ENCODE peak calls at places on chromosome 22, in six cellular contexts. One of them, this sample, is unnamed.

GRCh38 chr22:38982008-38982927 is at the start of gene APOBEC3B:
- DNase-seq in heart left ventricle: peak
- DNase-seq in activated naive CD4-positive, alpha-beta T cell treated with anti-CD3 and anti-CD28 coated beads, Interleukin-2, amount 50 U/mL, for 16 hours: peak
- DNase-seq in NCI-H2029: peak
- DNase-seq in GDM1: no peak
- DNase-seq in SK-N-MC: no peak
- DNase-seq in this sample: peak

GRCh38 chr22:22576244-22576988 is 17.4 kb upstream of the PRAME start:
- DNase-seq in heart left ventricle: peak
- DNase-seq in activated naive CD4-positive, alpha-beta T cell treated with anti-CD3 and anti-CD28 coated beads, Interleukin-2, amount 50 U/mL, for 16 hours: peak
- DNase-seq in GDM1: no peak
- DNase-seq in NCI-H2029: peak
- DNase-seq in SK-N-MC: no peak
- DNase-seq in this sample: no peak

GRCh38 chr22:17493384-17493981 is 69.8 kb upstream of the SLC25A18 start:
- DNase-seq in heart left ventricle: no peak
- DNase-seq in GDM1: no peak
- DNase-seq in SK-N-MC: no peak
- DNase-seq in activated naive CD4-positive, alpha-beta T cell treated with anti-CD3 and anti-CD28 coated beads, Interleukin-2, amount 50 U/mL, for 16 hours: no peak
- DNase-seq in NCI-H2029: no peak
- DNase-seq in this sample: no peak

GRCh38 chr22:31350410-31350863 is 4.3 kb upstream of the PATZ1 start:
- DNase-seq in NCI-H2029: peak
- DNase-seq in GDM1: no peak
- DNase-seq in SK-N-MC: no peak
- DNase-seq in heart left ventricle: no peak
- DNase-seq in activated naive CD4-positive, alpha-beta T cell treated with anti-CD3 and anti-CD28 coated beads, Interleukin-2, amount 50 U/mL, for 16 hours: no peak
- DNase-seq in this sample: no peak

GRCh38 chr22:31650391-31650790 is 11.6 kb downstream of the PISD start:
- DNase-seq in GDM1: no peak
- DNase-seq in SK-N-MC: no peak
- DNase-seq in heart left ventricle: no peak
- DNase-seq in NCI-H2029: no peak
- DNase-seq in activated naive CD4-positive, alpha-beta T cell treated with anti-CD3 and anti-CD28 coated beads, Interleukin-2, amount 50 U/mL, for 16 hours: no peak
- DNase-seq in this sample: no peak

GRCh38 chr22:49084203-49084602 is 743.5 kb downstream of the BRD1 start:
- DNase-seq in activated naive CD4-positive, alpha-beta T cell treated with anti-CD3 and anti-CD28 coated beads, Interleukin-2, amount 50 U/mL, for 16 hours: no peak
- DNase-seq in SK-N-MC: no peak
- DNase-seq in GDM1: no peak
- DNase-seq in NCI-H2029: peak
- DNase-seq in heart left ventricle: no peak
- DNase-seq in this sample: no peak

GRCh38 chr22:23862103-23862502 is 4.4 kb downstream of the SLC2A11 start:
- DNase-seq in activated naive CD4-positive, alpha-beta T cell treated with anti-CD3 and anti-CD28 coated beads, Interleukin-2, amount 50 U/mL, for 16 hours: no peak
- DNase-seq in NCI-H2029: peak
- DNase-seq in heart left ventricle: no peak
- DNase-seq in GDM1: peak
- DNase-seq in SK-N-MC: no peak
- DNase-seq in this sample: no peak

GRCh38 chr22:20503816-20504215 is 3.6 kb upstream of the MED15 start:
- DNase-seq in activated naive CD4-positive, alpha-beta T cell treated with anti-CD3 and anti-CD28 coated beads, Interleukin-2, amount 50 U/mL, for 16 hours: no peak
- DNase-seq in heart left ventricle: no peak
- DNase-seq in SK-N-MC: no peak
- DNase-seq in GDM1: no peak
- DNase-seq in NCI-H2029: peak
- DNase-seq in this sample: no peak

GRCh38 chr22:23256986-23257888 is 76.9 kb downstream of the BCR start:
- DNase-seq in GDM1: no peak
- DNase-seq in activated naive CD4-positive, alpha-beta T cell treated with anti-CD3 and anti-CD28 coated beads, Interleukin-2, amount 50 U/mL, for 16 hours: no peak
- DNase-seq in heart left ventricle: peak
- DNase-seq in NCI-H2029: no peak
- DNase-seq in SK-N-MC: no peak
- DNase-seq in this sample: no peak

GRCh38 chr22:50303848-50304527 is 3.5 kb downstream of the PLXNB2 start:
- DNase-seq in heart left ventricle: no peak
- DNase-seq in NCI-H2029: no peak
- DNase-seq in SK-N-MC: no peak
- DNase-seq in activated naive CD4-positive, alpha-beta T cell treated with anti-CD3 and anti-CD28 coated beads, Interleukin-2, amount 50 U/mL, for 16 hours: no peak
- DNase-seq in GDM1: peak
- DNase-seq in this sample: no peak

GRCh38 chr22:19022755-19023154 is 86.7 kb upstream of the PRODH start:
- DNase-seq in NCI-H2029: no peak
- DNase-seq in activated naive CD4-positive, alpha-beta T cell treated with anti-CD3 and anti-CD28 coated beads, Interleukin-2, amount 50 U/mL, for 16 hours: no peak
- DNase-seq in heart left ventricle: no peak
- DNase-seq in SK-N-MC: no peak
- DNase-seq in GDM1: no peak
- DNase-seq in this sample: no peak

GRCh38 chr22:36725366-36726006 is 21.9 kb upstream of the CACNG2 start:
- DNase-seq in activated naive CD4-positive, alpha-beta T cell treated with anti-CD3 and anti-CD28 coated beads, Interleukin-2, amount 50 U/mL, for 16 hours: no peak
- DNase-seq in heart left ventricle: no peak
- DNase-seq in GDM1: no peak
- DNase-seq in SK-N-MC: no peak
- DNase-seq in NCI-H2029: no peak
- DNase-seq in this sample: no peak

GRCh38 chr22:50610581-50610980 is 10.0 kb downstream of the MAPK8IP2 start:
- DNase-seq in SK-N-MC: no peak
- DNase-seq in activated naive CD4-positive, alpha-beta T cell treated with anti-CD3 and anti-CD28 coated beads, Interleukin-2, amount 50 U/mL, for 16 hours: no peak
- DNase-seq in heart left ventricle: no peak
- DNase-seq in NCI-H2029: no peak
- DNase-seq in GDM1: no peak
- DNase-seq in this sample: no peak

GRCh38 chr22:27214691-27215090 is 557.3 kb downstream of the MIAT start:
- DNase-seq in SK-N-MC: no peak
- DNase-seq in NCI-H2029: no peak
- DNase-seq in activated naive CD4-positive, alpha-beta T cell treated with anti-CD3 and anti-CD28 coated beads, Interleukin-2, amount 50 U/mL, for 16 hours: no peak
- DNase-seq in GDM1: no peak
- DNase-seq in heart left ventricle: no peak
- DNase-seq in this sample: no peak

GRCh38 chr22:45493286-45493771 is 9.4 kb upstream of the FBLN1 start:
- DNase-seq in NCI-H2029: no peak
- DNase-seq in SK-N-MC: no peak
- DNase-seq in heart left ventricle: peak
- DNase-seq in activated naive CD4-positive, alpha-beta T cell treated with anti-CD3 and anti-CD28 coated beads, Interleukin-2, amount 50 U/mL, for 16 hours: no peak
- DNase-seq in GDM1: no peak
- DNase-seq in this sample: no peak

GRCh38 chr22:20587206-20587958 is 80.0 kb downstream of the MED15 start:
- DNase-seq in heart left ventricle: no peak
- DNase-seq in SK-N-MC: no peak
- DNase-seq in NCI-H2029: no peak
- DNase-seq in activated naive CD4-positive, alpha-beta T cell treated with anti-CD3 and anti-CD28 coated beads, Interleukin-2, amount 50 U/mL, for 16 hours: no peak
- DNase-seq in GDM1: no peak
- DNase-seq in this sample: no peak